ENCODE peak calls at places on chromosome 21, in ten cellular contexts. A is cardiac muscle cell; Q is NCI-H748 treated with DMSO at 0.1 percent for 48 hours; M is activated T-helper 1 cell treated with anti-CD3 and anti-CD28 coated beads, Interleukin-12 subunit alpha, Interleukin-12 subunit beta, Interleukin-2, Interleukin-4 antibody, amounts not matched to agents 30 ng/mL and 10 ng/mL and 1 ng/mL, durations not matched to agents 14 hours and 24 hours and 36 hours; N is astrocyte of the spinal cord; H is stimulated activated CD4-positive, alpha-beta T cell treated with anti-CD3 and anti-CD28 coated beads, Interleukin-12 subunit alpha, Interleukin-12 subunit beta, amount 100 ng/mL, for 24 hours; F is foreskin melanocyte; S is body of pancreas; I is naive thymus-derived CD8-positive, alpha-beta T cell; Y is activated T-cell treated with anti-CD3 and anti-CD28 coated beads for 1 hour. G is an unnamed sample.

GRCh38 chr21:28627261-28627660 is 365.4 kb downstream of the LTN1 start:
- DNase-seq in A (no peak), Q (no peak), M (no peak), N (no peak), H (no peak), F (no peak), S (no peak), I (no peak), Y (no peak), G (no peak)

GRCh38 chr21:41706678-41707077 is 60.2 kb downstream of the RIPK4 start:
- DNase-seq in A (peak; percentile 32), Q (no peak), M (no peak), N (no peak), H (no peak), F (no peak), S (peak; percentile 69), I (no peak), Y (no peak), G (no peak)

GRCh38 chr21:42479582-42479981 is 16.4 kb downstream of the RSPH1 start:
- DNase-seq in A (no peak), Q (no peak), M (no peak), N (no peak), H (no peak), F (no peak), S (no peak), I (no peak), Y (no peak), G (no peak)

GRCh38 chr21:21807598-21807903 is 809.3 kb downstream of the NCAM2 start:
- DNase-seq in A (peak; percentile 15), Q (peak; percentile 56), M (no peak), N (peak; percentile 1), H (no peak), F (no peak), S (no peak), I (no peak), Y (no peak), G (no peak)

GRCh38 chr21:34914239-34914638 is 134.9 kb downstream of the RUNX1 start:
- DNase-seq in A (no peak), Q (no peak), M (no peak), N (no peak), H (no peak), F (no peak), S (no peak), I (no peak), Y (no peak), G (no peak)

GRCh38 chr21:46597031-46597430 is 7.9 kb downstream of the S100B start:
- DNase-seq in A (no peak), Q (no peak), M (no peak), N (no peak), H (no peak), F (no peak), S (no peak), I (no peak), Y (no peak), G (no peak)

GRCh38 chr21:46124926-46125845 is 27.3 kb downstream of the COL6A2 start:
- DNase-seq in A (no peak), Q (no peak), M (no peak), N (no peak), H (no peak), F (no peak), S (peak; percentile 6), I (no peak), Y (no peak), G (no peak)

GRCh38 chr21:41622831-41623548 is 115.0 kb upstream of the TMPRSS2 start:
- DNase-seq in A (no peak), Q (no peak), M (no peak), N (peak; percentile 32), H (peak; percentile 7), F (no peak), S (no peak), I (no peak), Y (no peak), G (no peak)

GRCh38 chr21:44909719-44910118 is 11.0 kb downstream of the ITGB2 start:
- DNase-seq in A (no peak), Q (no peak), M (no peak), N (no peak), H (no peak), F (no peak), S (no peak), I (no peak), Y (no peak), G (no peak)

GRCh38 chr21:42061195-42061865 is 9.8 kb upstream of the UMODL1 start:
- DNase-seq in A (no peak), Q (no peak), M (peak; percentile 11), N (no peak), H (peak; percentile 24), F (no peak), S (no peak), I (peak; percentile 42), Y (peak; percentile 6), G (peak; percentile 24)

GRCh38 chr21:14754682-14755081 is 208.6 kb upstream of the SAMSN1 start:
- DNase-seq in A (no peak), Q (no peak), M (no peak), N (no peak), H (no peak), F (no peak), S (no peak), I (no peak), Y (no peak), G (no peak)

GRCh38 chr21:25997788-25998611 is 172.6 kb downstream of the APP start:
- DNase-seq in A (peak; percentile 28), Q (peak; percentile 91), M (no peak), N (no peak), H (no peak), F (no peak), S (peak; percentile 76), I (no peak), Y (no peak), G (no peak)

GRCh38 chr21:31546402-31547155 is 112.9 kb upstream of the SOD1 start:
- DNase-seq in A (peak; percentile 58), Q (no peak), M (no peak), N (no peak), H (no peak), F (no peak), S (no peak), I (no peak), Y (no peak), G (no peak)

GRCh38 chr21:42722808-42723470 is 69.5 kb downstream of the PDE9A start:
- DNase-seq in A (no peak), Q (no peak), M (no peak), N (no peak), H (no peak), F (no peak), S (no peak), I (no peak), Y (no peak), G (no peak)

G was measured in activated CD4-positive, alpha-beta memory T cell treated with anti-CD3 and anti-CD28 coated beads, Interleukin-2, amount 10 ng/mL, durations not matched to agents 7 days and 5 days.